ENCODE peak calls at places on chromosome 5, in ten cellular contexts. One of them, this sample, is unnamed. For H3K4me1, the result is how much of the 10 kb centered on the place peaks cover.

GRCh38 chr5:73652391-73652790 is 26.4 kb downstream of the ARHGEF28 start:
- DNase-seq in gastrocnemius medialis: no peak
- DNase-seq in left ventricle myocardium inferior: no peak
- DNase-seq in CD8-positive, alpha-beta memory T cell: no peak
- DNase-seq in heart left ventricle: no peak
- DNase-seq in suprapubic skin: no peak
- DNase-seq in CD4-positive, alpha-beta memory T cell: no peak
- DNase-seq in pancreas: no peak
- DNase-seq in uterus: no peak
- DNase-seq in A549: no peak
- DNase-seq in this sample: no peak

GRCh38 chr5:176362098-176362442 is 506 bp upstream of the KIAA1191 start:
- DNase-seq in A549: no peak
- DNase-seq in suprapubic skin: no peak
- DNase-seq in heart left ventricle: no peak
- DNase-seq in uterus: no peak
- DNase-seq in gastrocnemius medialis: no peak
- DNase-seq in left ventricle myocardium inferior: no peak
- DNase-seq in CD8-positive, alpha-beta memory T cell: no peak
- DNase-seq in CD4-positive, alpha-beta memory T cell: no peak
- DNase-seq in pancreas: no peak
- DNase-seq in this sample: no peak

GRCh38 chr5:113296681-113297080 is 138.1 kb downstream of the TSSK1B start:
- DNase-seq in suprapubic skin: no peak
- DNase-seq in gastrocnemius medialis: no peak
- DNase-seq in heart left ventricle: no peak
- DNase-seq in CD4-positive, alpha-beta memory T cell: no peak
- DNase-seq in left ventricle myocardium inferior: no peak
- DNase-seq in pancreas: no peak
- DNase-seq in CD8-positive, alpha-beta memory T cell: no peak
- DNase-seq in A549: no peak
- DNase-seq in uterus: no peak
- DNase-seq in this sample: no peak

GRCh38 chr5:53481887-53482716 is 1.7 kb downstream of the FST start:
- DNase-seq in gastrocnemius medialis: no peak
- DNase-seq in pancreas: peak
- DNase-seq in CD4-positive, alpha-beta memory T cell: peak
- DNase-seq in CD8-positive, alpha-beta memory T cell: no peak
- DNase-seq in suprapubic skin: peak
- DNase-seq in left ventricle myocardium inferior: peak
- DNase-seq in uterus: peak
- DNase-seq in A549: peak
- DNase-seq in heart left ventricle: peak
- DNase-seq in this sample: peak

GRCh38 chr5:32278403-32278802 is 34.3 kb downstream of the MTMR12 start:
- DNase-seq in suprapubic skin: no peak
- DNase-seq in CD8-positive, alpha-beta memory T cell: peak
- DNase-seq in left ventricle myocardium inferior: no peak
- DNase-seq in gastrocnemius medialis: no peak
- DNase-seq in CD4-positive, alpha-beta memory T cell: peak
- DNase-seq in pancreas: no peak
- DNase-seq in A549: no peak
- DNase-seq in heart left ventricle: no peak
- DNase-seq in uterus: no peak
- DNase-seq in this sample: no peak

GRCh38 chr5:121596882-121597281 is 254.8 kb upstream of the FTMT start:
- DNase-seq in A549: no peak
- DNase-seq in heart left ventricle: no peak
- DNase-seq in CD4-positive, alpha-beta memory T cell: no peak
- DNase-seq in uterus: no peak
- DNase-seq in gastrocnemius medialis: no peak
- DNase-seq in suprapubic skin: no peak
- DNase-seq in CD8-positive, alpha-beta memory T cell: no peak
- DNase-seq in pancreas: no peak
- DNase-seq in left ventricle myocardium inferior: no peak
- DNase-seq in this sample: no peak

GRCh38 chr5:38808666-38809343 is 37.0 kb upstream of the OSMR start:
- DNase-seq in left ventricle myocardium inferior: no peak
- DNase-seq in pancreas: no peak
- DNase-seq in A549: no peak
- DNase-seq in CD8-positive, alpha-beta memory T cell: no peak
- DNase-seq in gastrocnemius medialis: no peak
- DNase-seq in CD4-positive, alpha-beta memory T cell: no peak
- DNase-seq in uterus: peak
- DNase-seq in heart left ventricle: no peak
- DNase-seq in suprapubic skin: no peak
- DNase-seq in this sample: no peak

GRCh38 chr5:122937914-122938313 is 92.5 kb downstream of the SNX24 start:
- DNase-seq in left ventricle myocardium inferior: peak
- DNase-seq in suprapubic skin: no peak
- DNase-seq in pancreas: peak
- DNase-seq in gastrocnemius medialis: peak
- DNase-seq in CD4-positive, alpha-beta memory T cell: no peak
- DNase-seq in CD8-positive, alpha-beta memory T cell: no peak
- DNase-seq in uterus: no peak
- DNase-seq in heart left ventricle: peak
- DNase-seq in A549: no peak
- DNase-seq in this sample: peak

GRCh38 chr5:178382689-178383276 is 150.2 kb upstream of the PHYKPL start:
- DNase-seq in A549: no peak
- DNase-seq in heart left ventricle: no peak
- DNase-seq in gastrocnemius medialis: no peak
- DNase-seq in CD4-positive, alpha-beta memory T cell: no peak
- DNase-seq in uterus: no peak
- DNase-seq in pancreas: no peak
- DNase-seq in suprapubic skin: no peak
- DNase-seq in left ventricle myocardium inferior: no peak
- DNase-seq in CD8-positive, alpha-beta memory T cell: no peak
- DNase-seq in this sample: no peak

GRCh38 chr5:137415231-137415681 is 83.9 kb downstream of the SPOCK1 start:
- DNase-seq in CD8-positive, alpha-beta memory T cell: no peak
- DNase-seq in gastrocnemius medialis: no peak
- DNase-seq in suprapubic skin: no peak
- DNase-seq in uterus: no peak
- DNase-seq in A549: no peak
- DNase-seq in pancreas: no peak
- DNase-seq in CD4-positive, alpha-beta memory T cell: no peak
- DNase-seq in heart left ventricle: no peak
- DNase-seq in left ventricle myocardium inferior: no peak
- DNase-seq in this sample: no peak

GRCh38 chr5:91499943-91500531 is 116.9 kb upstream of the ARRDC3 start:
- DNase-seq in CD4-positive, alpha-beta memory T cell: peak
- DNase-seq in uterus: no peak
- DNase-seq in heart left ventricle: no peak
- DNase-seq in suprapubic skin: no peak
- DNase-seq in pancreas: no peak
- DNase-seq in A549: peak
- DNase-seq in gastrocnemius medialis: no peak
- DNase-seq in left ventricle myocardium inferior: no peak
- DNase-seq in CD8-positive, alpha-beta memory T cell: no peak
- DNase-seq in this sample: no peak

GRCh38 chr5:150489358-150490295 is 18.3 kb upstream of the NDST1 start:
- DNase-seq in CD4-positive, alpha-beta memory T cell: no peak
- DNase-seq in left ventricle myocardium inferior: no peak
- DNase-seq in pancreas: no peak
- DNase-seq in gastrocnemius medialis: no peak
- DNase-seq in uterus: no peak
- DNase-seq in CD8-positive, alpha-beta memory T cell: no peak
- DNase-seq in A549: no peak
- DNase-seq in heart left ventricle: no peak
- DNase-seq in suprapubic skin: no peak
- DNase-seq in this sample: no peak

DNA sequence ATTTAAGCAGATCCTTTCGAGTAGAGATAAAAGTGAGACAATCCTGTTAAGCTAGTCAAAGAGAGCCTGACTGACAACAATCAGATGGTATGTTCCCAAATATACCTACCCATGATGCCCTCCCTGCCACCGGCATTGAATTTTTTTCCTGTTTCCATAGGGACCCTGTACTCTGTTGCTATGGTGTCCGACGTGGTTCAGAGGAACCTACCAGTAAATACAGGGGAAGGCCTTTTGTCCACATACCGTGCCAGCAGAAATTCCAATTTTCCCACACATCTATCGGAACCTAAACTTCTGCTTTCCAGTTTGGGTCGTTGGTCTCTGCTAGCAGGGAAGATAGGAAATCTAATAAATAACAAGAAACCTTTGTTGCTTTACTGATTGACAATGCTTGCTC is 64.7 kb downstream of the MEGF10 start:
- DNase-seq in A549: no peak
- DNase-seq in uterus: no peak
- DNase-seq in CD4-positive, alpha-beta memory T cell: no peak
- DNase-seq in pancreas: no peak
- DNase-seq in gastrocnemius medialis: no peak
- DNase-seq in left ventricle myocardium inferior: no peak
- DNase-seq in suprapubic skin: no peak
- DNase-seq in heart left ventricle: no peak
- DNase-seq in CD8-positive, alpha-beta memory T cell: no peak
- DNase-seq in this sample: no peak
- H3K27ac ChIP-seq in A549: no peak
- H3K27ac ChIP-seq in uterus: no peak
- H3K27ac ChIP-seq in CD4-positive, alpha-beta memory T cell: no peak
- H3K27ac ChIP-seq in pancreas: no peak
- H3K27ac ChIP-seq in gastrocnemius medialis: no peak
- H3K27ac ChIP-seq in left ventricle myocardium inferior: no peak
- H3K27ac ChIP-seq in suprapubic skin: no peak
- H3K27ac ChIP-seq in heart left ventricle: no peak
- H3K27ac ChIP-seq in CD8-positive, alpha-beta memory T cell: no peak
- H3K27ac ChIP-seq in this sample: no peak

DNA sequence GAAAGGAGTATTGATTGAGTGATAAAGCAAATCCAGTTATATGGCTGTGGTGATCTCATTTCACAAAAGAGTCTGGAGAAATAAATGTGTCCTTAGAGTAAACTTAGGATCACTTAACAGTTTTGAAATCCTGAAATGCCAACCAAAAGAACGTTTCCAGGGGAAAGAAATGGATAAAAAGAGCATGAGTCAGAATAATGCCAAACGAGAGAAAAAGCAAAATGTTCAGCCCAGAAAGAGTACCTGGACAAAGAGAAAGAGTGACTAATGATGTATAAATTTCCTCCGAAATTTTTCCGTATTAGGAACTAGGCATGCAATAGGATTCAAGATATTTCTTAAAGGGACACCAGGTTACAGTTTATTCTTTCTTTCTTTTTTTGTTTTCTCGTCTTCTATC is 463.1 kb upstream of the CDH10 start:
- DNase-seq in CD4-positive, alpha-beta memory T cell: no peak
- DNase-seq in heart left ventricle: no peak
- DNase-seq in left ventricle myocardium inferior: no peak
- DNase-seq in gastrocnemius medialis: no peak
- DNase-seq in uterus: no peak
- DNase-seq in CD8-positive, alpha-beta memory T cell: no peak
- DNase-seq in suprapubic skin: no peak
- DNase-seq in pancreas: no peak
- DNase-seq in A549: no peak
- DNase-seq in this sample: no peak
- H3K4me3 ChIP-seq in CD4-positive, alpha-beta memory T cell: no peak
- H3K4me3 ChIP-seq in heart left ventricle: no peak
- H3K4me3 ChIP-seq in left ventricle myocardium inferior: no peak
- H3K4me3 ChIP-seq in gastrocnemius medialis: no peak
- H3K4me3 ChIP-seq in uterus: no peak
- H3K4me3 ChIP-seq in CD8-positive, alpha-beta memory T cell: no peak
- H3K4me3 ChIP-seq in suprapubic skin: no peak
- H3K4me3 ChIP-seq in pancreas: no peak
- H3K4me3 ChIP-seq in A549: no peak
- H3K4me3 ChIP-seq in this sample: no peak

GRCh38 chr5:135741040-135741439 is 93.4 kb upstream of the SLC25A48 start:
- DNase-seq in uterus: no peak
- DNase-seq in left ventricle myocardium inferior: no peak
- DNase-seq in suprapubic skin: no peak
- DNase-seq in pancreas: no peak
- DNase-seq in gastrocnemius medialis: no peak
- DNase-seq in A549: no peak
- DNase-seq in heart left ventricle: no peak
- DNase-seq in CD8-positive, alpha-beta memory T cell: no peak
- DNase-seq in CD4-positive, alpha-beta memory T cell: no peak
- DNase-seq in this sample: no peak
- H3K4me1 ChIP-seq in uterus: under half
- H3K4me1 ChIP-seq in left ventricle myocardium inferior: under half
- H3K4me1 ChIP-seq in suprapubic skin: under half
- H3K4me1 ChIP-seq in pancreas: under half
- H3K4me1 ChIP-seq in gastrocnemius medialis: under half
- H3K4me1 ChIP-seq in A549: under half
- H3K4me1 ChIP-seq in heart left ventricle: under half
- H3K4me1 ChIP-seq in CD8-positive, alpha-beta memory T cell: under half
- H3K4me1 ChIP-seq in CD4-positive, alpha-beta memory T cell: under half
- H3K4me1 ChIP-seq in this sample: under half

GRCh38 chr5:149299451-149300054 is 27.9 kb downstream of the AFAP1L1 start:
- DNase-seq in CD4-positive, alpha-beta memory T cell: no peak
- DNase-seq in heart left ventricle: no peak
- DNase-seq in uterus: no peak
- DNase-seq in suprapubic skin: no peak
- DNase-seq in A549: no peak
- DNase-seq in pancreas: no peak
- DNase-seq in CD8-positive, alpha-beta memory T cell: no peak
- DNase-seq in left ventricle myocardium inferior: peak
- DNase-seq in gastrocnemius medialis: no peak
- DNase-seq in this sample: peak

GRCh38 chr5:149298163-149298562 is 26.5 kb downstream of the AFAP1L1 start:
- DNase-seq in suprapubic skin: no peak
- DNase-seq in uterus: no peak
- DNase-seq in CD8-positive, alpha-beta memory T cell: no peak
- DNase-seq in pancreas: no peak
- DNase-seq in left ventricle myocardium inferior: no peak
- DNase-seq in CD4-positive, alpha-beta memory T cell: no peak
- DNase-seq in A549: no peak
- DNase-seq in heart left ventricle: no peak
- DNase-seq in gastrocnemius medialis: no peak
- DNase-seq in this sample: no peak

GRCh38 chr5:149300441-149300840 is 28.8 kb downstream of the AFAP1L1 start:
- DNase-seq in left ventricle myocardium inferior: no peak
- DNase-seq in CD8-positive, alpha-beta memory T cell: no peak
- DNase-seq in suprapubic skin: no peak
- DNase-seq in CD4-positive, alpha-beta memory T cell: no peak
- DNase-seq in uterus: no peak
- DNase-seq in A549: no peak
- DNase-seq in pancreas: no peak
- DNase-seq in heart left ventricle: no peak
- DNase-seq in gastrocnemius medialis: peak
- DNase-seq in this sample: no peak

GRCh38 chr5:149297340-149298023 is 25.8 kb downstream of the AFAP1L1 start:
- DNase-seq in suprapubic skin: no peak
- DNase-seq in heart left ventricle: peak
- DNase-seq in A549: no peak
- DNase-seq in gastrocnemius medialis: no peak
- DNase-seq in CD8-positive, alpha-beta memory T cell: no peak
- DNase-seq in pancreas: no peak
- DNase-seq in uterus: no peak
- DNase-seq in left ventricle myocardium inferior: peak
- DNase-seq in CD4-positive, alpha-beta memory T cell: no peak
- DNase-seq in this sample: no peak

DNA sequence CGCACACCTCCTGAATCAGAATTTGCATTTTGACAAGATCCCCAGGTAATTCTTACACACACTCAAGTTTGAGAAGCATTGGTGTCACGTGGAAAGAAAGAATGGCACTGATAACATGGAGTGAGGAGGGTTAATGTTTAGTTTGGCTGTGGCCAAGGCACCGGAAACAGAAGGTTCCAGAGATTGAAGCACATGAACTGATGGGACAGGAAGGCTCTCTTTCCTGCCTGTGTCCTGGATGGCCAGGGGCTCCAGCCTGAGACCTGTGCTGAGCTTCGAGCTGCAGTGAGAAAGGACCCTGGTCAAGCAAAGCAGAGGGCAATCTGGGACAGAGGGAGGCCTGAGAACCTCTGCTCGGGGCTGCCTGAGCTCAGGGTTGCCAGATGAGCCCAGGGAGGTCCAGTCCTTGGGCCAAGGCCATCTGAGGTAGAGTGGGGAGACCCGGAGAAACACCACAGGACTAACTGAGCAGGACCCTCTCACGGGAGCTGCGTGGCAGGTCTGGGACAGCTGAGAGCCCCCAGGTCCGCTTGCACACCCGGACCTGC is 27.3 kb downstream of the AFAP1L1 start:
- DNase-seq in left ventricle myocardium inferior: no peak
- DNase-seq in suprapubic skin: no peak
- DNase-seq in gastrocnemius medialis: no peak
- DNase-seq in heart left ventricle: peak
- DNase-seq in uterus: peak
- DNase-seq in A549: no peak
- DNase-seq in pancreas: no peak
- DNase-seq in CD8-positive, alpha-beta memory T cell: no peak
- DNase-seq in CD4-positive, alpha-beta memory T cell: no peak
- DNase-seq in this sample: no peak
- H3K27ac ChIP-seq in left ventricle myocardium inferior: peak
- H3K27ac ChIP-seq in suprapubic skin: no peak
- H3K27ac ChIP-seq in gastrocnemius medialis: peak
- H3K27ac ChIP-seq in heart left ventricle: peak
- H3K27ac ChIP-seq in uterus: peak
- H3K27ac ChIP-seq in A549: no peak
- H3K27ac ChIP-seq in pancreas: no peak
- H3K27ac ChIP-seq in CD8-positive, alpha-beta memory T cell: no peak
- H3K27ac ChIP-seq in CD4-positive, alpha-beta memory T cell: no peak
- H3K27ac ChIP-seq in this sample: peak